ENCODE peak calls at places on chromosomes 7 and 10, in seven cellular contexts. A, S, X, N, O, U and W are unnamed samples.

GRCh38 chr10:121628859-121629258 is 30.6 kb upstream of the FGFR2 start:
- DNase-seq in O (no peak), S (no peak), X (no peak), A (no peak), N (no peak), U (no peak), W (no peak)

GRCh38 chr7:620052-620451 is 100.4 kb upstream of the PDGFA start:
- DNase-seq in S (no peak), N (peak), U (no peak), A (no peak), O (peak), X (peak), W (no peak)

GRCh38 chr10:13470270-13470669 is 58.5 kb downstream of the BEND7 start:
- DNase-seq in A (no peak), O (no peak), X (no peak), U (no peak), N (peak), S (no peak), W (no peak)

GRCh38 chr10:131871673-131872005 is 29.2 kb upstream of the PPP2R2D start:
- DNase-seq in X (no peak), A (no peak), N (no peak), O (no peak), S (no peak), U (no peak), W (no peak)

GRCh38 chr10:12608761-12609160 is 259.4 kb downstream of the CAMK1D start:
- DNase-seq in N (no peak), O (no peak), X (no peak), U (no peak), S (no peak), A (no peak), W (no peak)

GRCh38 chr7:156778668-156779067 is 114.3 kb downstream of the LMBR1 start:
- DNase-seq in O (no peak), A (no peak), U (no peak), N (no peak), S (peak), X (no peak), W (no peak)

GRCh38 chr7:91630581-91631370 is 249.7 kb downstream of the MTERF1 start:
- DNase-seq in A (no peak), N (no peak), X (no peak), O (no peak), S (no peak), U (no peak), W (no peak)

GRCh38 chr7:145692237-145692950 is 424.2 kb upstream of the CNTNAP2 start:
- DNase-seq in X (peak), O (peak), N (peak), A (no peak), U (no peak), S (no peak), W (peak)

GRCh38 chr10:58857251-58857650 is 319.2 kb upstream of the PHYHIPL start:
- DNase-seq in S (no peak), U (no peak), O (peak), N (no peak), X (no peak), A (no peak), W (no peak)

GRCh38 chr10:80260295-80261243 is 28.9 kb downstream of the MAT1A start:
- DNase-seq in X (no peak), A (peak), S (no peak), N (peak), O (peak), U (no peak), W (peak)

GRCh38 chr7:93092757-93093370 is 24.9 kb downstream of the SAMD9 start:
- DNase-seq in U (no peak), X (peak), O (peak), S (no peak), N (peak), A (no peak), W (no peak)

GRCh38 chr7:37408241-37408884 is 40.3 kb downstream of the ELMO1 start:
- DNase-seq in O (no peak), U (no peak), S (no peak), A (no peak), X (no peak), N (no peak), W (no peak)

GRCh38 chr7:155232911-155233702 is 64.6 kb upstream of the INSIG1 start:
- DNase-seq in N (no peak), X (peak), S (no peak), O (peak), A (no peak), U (no peak), W (no peak)

GRCh38 chr7:18680576-18680975 is 185.0 kb downstream of the HDAC9 start:
- DNase-seq in A (no peak), X (no peak), O (no peak), S (no peak), U (no peak), N (no peak), W (no peak)

GRCh38 chr7:134585897-134586296 is 37.0 kb downstream of the AKR1B15 start:
- DNase-seq in X (no peak), U (no peak), N (no peak), A (no peak), O (no peak), S (no peak), W (no peak)
- H2BK120ac ChIP-seq in X (no peak), U (no peak), N (no peak), A (no peak), O (no peak), S (no peak), W (no peak)

GRCh38 chr10:133324857-133325260 is 11.8 kb downstream of the CALY start:
- DNase-seq in U (no peak), X (no peak), S (no peak), O (no peak), A (no peak), N (no peak), W (no peak)

GRCh38 chr10:133325761-133326463 is 10.8 kb downstream of the CALY start:
- DNase-seq in U (no peak), O (no peak), X (no peak), A (no peak), S (no peak), N (no peak), W (no peak)

GRCh38 chr10:133325392-133325760 is 11.3 kb downstream of the CALY start:
- DNase-seq in O (peak), N (no peak), X (no peak), A (no peak), U (no peak), S (no peak), W (no peak)

GRCh38 chr10:133326745-133327650 is 9.7 kb downstream of the CALY start:
- DNase-seq in X (peak), O (no peak), U (no peak), A (no peak), N (no peak), S (no peak), W (no peak)

DNA sequence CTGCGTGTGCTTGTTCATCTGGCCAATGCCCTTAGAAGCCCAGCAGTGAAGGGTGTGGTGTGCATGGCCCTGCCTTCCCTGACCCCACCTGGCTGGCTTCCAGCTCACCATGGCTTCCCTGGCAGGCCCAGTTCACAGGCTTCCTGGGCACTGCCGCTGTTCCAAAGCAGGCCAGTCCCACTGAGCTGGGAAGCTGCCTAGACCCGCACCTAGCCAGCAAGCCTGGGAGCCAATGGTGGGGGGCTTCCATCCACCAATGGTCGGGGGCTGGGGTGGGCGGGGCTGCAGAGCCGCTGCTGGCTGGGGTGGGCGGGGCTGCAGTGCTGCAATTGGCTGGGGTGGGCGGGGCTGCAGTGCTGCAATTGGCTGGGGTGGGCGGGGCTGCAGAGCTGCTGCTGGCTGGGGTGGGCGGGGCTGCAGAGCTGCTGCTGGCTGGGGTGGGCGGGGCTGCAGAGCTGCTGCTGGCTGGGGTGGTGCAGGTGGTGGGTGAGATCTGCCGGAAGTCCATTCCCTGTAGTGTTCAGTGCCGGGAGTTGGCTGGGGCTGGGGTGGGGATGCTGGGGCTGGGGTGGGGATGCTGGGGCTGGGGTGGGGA is 12.4 kb downstream of the CALY start:
- DNase-seq in O (peak), U (no peak), S (no peak), X (peak), N (peak), A (no peak), W (peak)
- H2BK120ac ChIP-seq in O (no peak), U (no peak), S (no peak), X (no peak), N (no peak), A (no peak), W (no peak)

DNA sequence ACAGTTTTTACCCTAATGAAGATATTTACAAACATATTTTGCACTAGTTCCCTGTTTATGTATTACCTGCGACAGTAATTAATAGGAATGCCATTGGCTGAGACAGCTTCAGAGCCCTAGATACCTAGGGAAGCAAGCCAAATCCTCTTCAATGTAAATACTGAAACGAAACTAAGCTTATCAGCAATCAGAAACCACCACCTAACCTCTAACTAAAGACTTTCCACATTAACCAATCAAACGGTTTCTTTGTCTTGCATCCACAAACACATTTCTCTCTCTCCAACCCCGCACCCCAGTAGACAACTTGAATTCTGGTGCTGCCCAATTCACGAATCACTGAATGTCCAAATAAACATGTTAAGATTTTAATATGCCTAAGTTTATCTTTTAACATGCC is 474.4 kb upstream of the C7orf33 start:
- DNase-seq in X (no peak), A (no peak), O (no peak), N (no peak), S (no peak), U (no peak), W (no peak)
- H2BK120ac ChIP-seq in X (no peak), A (no peak), O (no peak), N (no peak), S (no peak), U (no peak), W (no peak)

DNA sequence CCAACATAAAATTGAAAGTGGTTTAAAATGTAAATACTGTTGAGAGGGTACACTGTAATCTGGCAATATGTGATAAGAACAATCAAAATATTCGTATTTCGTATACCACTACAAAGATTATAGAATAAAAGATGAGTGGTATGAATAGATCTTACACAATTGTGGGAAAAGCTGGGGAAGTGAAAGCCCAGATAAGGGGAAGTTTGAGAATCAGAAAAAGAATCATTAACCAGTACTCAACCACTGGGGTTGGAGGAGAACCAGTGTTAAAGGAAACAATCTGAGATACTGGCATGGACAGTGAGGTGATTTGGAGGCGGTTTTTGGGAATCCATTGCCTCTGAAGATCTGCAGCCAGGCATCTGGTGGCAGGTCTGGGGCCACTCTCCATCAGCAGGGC is 59.7 kb upstream of the CDK14 start:
- DNase-seq in U (no peak), O (no peak), A (no peak), X (no peak), N (no peak), S (no peak), W (no peak)
- H2BK120ac ChIP-seq in U (no peak), O (no peak), A (no peak), X (no peak), N (no peak), S (no peak), W (no peak)

DNA sequence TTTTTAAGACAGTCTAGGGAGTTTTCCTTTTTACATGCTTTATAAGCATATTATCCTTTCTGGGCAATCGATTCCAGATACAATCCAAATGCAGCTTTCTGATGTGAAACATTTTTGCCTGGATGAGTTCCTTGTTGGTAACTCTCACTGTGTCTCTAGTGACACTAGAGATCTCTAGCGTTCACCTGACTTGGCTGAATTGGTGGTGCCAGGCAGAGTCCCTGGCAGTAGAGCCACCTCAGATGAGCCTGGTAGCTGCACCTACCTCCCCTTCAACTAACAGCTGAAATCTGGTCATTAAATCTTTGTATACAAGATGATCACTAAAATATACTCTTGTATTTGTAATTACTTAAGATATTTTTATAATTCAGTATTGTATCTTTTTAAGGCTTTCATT is 137.5 kb upstream of the SAMD8 start:
- DNase-seq in O (no peak), U (no peak), A (no peak), X (no peak), S (no peak), N (no peak), W (no peak)
- H2BK120ac ChIP-seq in O (no peak), U (no peak), A (no peak), X (no peak), S (no peak), N (no peak), W (no peak)

GRCh38 chr10:52635651-52636050 is 136.9 kb downstream of the MBL2 start:
- DNase-seq in U (no peak), A (no peak), O (no peak), N (no peak), X (no peak), S (no peak), W (no peak)

GRCh38 chr10:52631648-52632047 is 140.9 kb downstream of the MBL2 start:
- DNase-seq in N (no peak), S (no peak), A (no peak), O (no peak), X (no peak), U (no peak), W (no peak)

GRCh38 chr10:52636874-52637273 is 135.7 kb downstream of the MBL2 start:
- DNase-seq in X (no peak), S (no peak), O (no peak), A (no peak), U (no peak), N (no peak), W (no peak)

GRCh38 chr10:52631146-52631545 is 141.4 kb downstream of the MBL2 start:
- DNase-seq in U (no peak), S (no peak), N (no peak), X (no peak), A (no peak), O (no peak), W (no peak)

DNA sequence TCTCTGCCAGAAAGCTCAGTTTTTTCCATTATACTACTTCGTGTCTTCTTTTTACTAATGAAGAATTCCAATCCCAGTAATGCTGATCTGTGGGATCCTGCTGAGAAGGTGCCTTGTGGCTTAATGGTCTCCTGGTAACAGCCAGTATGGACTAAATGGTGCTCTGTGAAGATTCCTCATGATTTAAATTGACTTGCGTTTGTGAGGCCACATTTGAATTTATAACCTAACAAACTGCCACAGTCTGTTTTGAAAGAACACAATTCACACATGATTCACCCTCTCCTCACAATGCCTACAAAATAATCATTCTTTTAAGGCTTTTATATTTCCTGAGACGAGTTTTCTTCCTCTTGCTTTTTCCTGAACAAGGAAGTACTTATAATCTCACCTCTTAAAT is 140.0 kb downstream of the MBL2 start:
- DNase-seq in A (no peak), O (no peak), X (no peak), U (no peak), N (peak), S (no peak), W (no peak)
- H2BK120ac ChIP-seq in A (no peak), O (no peak), X (no peak), U (no peak), N (no peak), S (no peak), W (no peak)

GRCh38 chr7:148715027-148715426 is 16.3 kb downstream of the CUL1 start:
- DNase-seq in A (no peak), N (no peak), S (no peak), U (no peak), X (no peak), O (no peak), W (no peak)
- H2BK120ac ChIP-seq in A (no peak), N (no peak), S (no peak), U (no peak), X (no peak), O (no peak), W (no peak)

DNA sequence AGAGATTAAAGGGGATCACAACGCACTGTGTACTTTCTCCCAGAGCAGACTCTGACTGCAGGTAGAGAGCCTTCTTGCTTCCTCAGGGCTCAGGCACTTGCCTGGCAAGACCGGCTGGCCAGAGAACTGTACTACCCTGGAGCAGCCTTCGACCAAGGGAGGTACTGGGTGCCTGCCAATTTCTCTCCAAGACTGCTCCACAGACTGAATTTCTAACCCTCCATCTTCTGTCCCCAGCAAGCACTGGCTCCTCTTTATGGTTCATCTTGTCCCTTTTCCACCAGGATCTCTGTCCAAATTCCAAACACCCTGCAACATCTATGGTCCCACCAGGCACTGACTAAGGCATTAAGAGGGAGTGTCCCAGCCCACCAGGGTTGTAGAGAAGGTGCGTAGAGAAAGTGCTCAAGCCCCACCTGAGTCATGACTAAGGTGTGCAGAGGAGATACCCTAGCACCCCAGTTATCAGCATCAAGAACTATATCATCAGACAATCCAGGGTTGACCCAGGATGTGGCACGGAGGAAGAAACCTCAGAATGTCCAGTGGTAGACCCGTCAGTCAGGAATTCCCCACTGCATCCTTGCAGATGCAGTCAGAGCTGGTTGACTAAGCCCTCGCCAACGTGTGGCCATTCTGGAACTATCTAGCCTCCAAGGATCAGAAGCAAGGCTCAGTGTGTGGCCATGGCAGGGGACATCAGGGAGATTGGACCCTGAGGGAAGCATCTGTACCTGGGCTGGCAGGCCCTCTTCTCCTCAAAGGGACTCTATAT is 60.9 kb upstream of the CAMK2B start:
- DNase-seq in U (no peak), A (no peak), X (peak), N (no peak), S (no peak), O (no peak), W (peak)
- H2BK120ac ChIP-seq in U (no peak), A (no peak), X (no peak), N (no peak), S (no peak), O (no peak), W (no peak)

DNA sequence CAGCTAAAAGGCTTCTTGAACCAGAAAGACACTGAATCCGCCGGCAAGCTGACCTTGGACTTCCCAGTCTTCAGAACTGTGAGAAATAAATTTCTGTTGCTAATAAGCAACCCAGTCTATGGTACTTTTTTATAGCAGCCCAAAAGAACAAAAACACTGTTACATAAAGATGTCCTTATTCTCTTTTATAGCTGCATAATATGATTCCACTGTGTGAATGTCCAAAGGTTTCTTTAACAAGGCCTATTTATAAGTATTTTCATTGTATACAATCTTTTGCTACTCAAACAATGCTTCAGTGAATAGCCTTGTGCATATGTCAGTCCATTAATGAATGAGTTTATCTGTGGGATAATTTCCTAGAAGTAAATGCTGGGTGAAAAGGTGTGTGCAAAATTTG is 190.8 kb upstream of the INHBA start:
- DNase-seq in X (no peak), U (no peak), O (no peak), S (no peak), A (no peak), N (no peak), W (no peak)
- H2BK120ac ChIP-seq in X (peak), U (no peak), O (no peak), S (no peak), A (no peak), N (no peak), W (no peak)

GRCh38 chr7:26489906-26490305 is 198.2 kb downstream of the SNX10 start:
- DNase-seq in X (no peak), N (no peak), S (no peak), O (no peak), A (no peak), U (no peak), W (no peak)
- H2BK120ac ChIP-seq in X (no peak), N (no peak), S (no peak), O (no peak), A (no peak), U (no peak), W (no peak)